ENCODE peak calls at places on chromosomes 5 and 9, in ten cellular contexts. P is GM13977; J is EL; H is lower lobe of right lung; Y is stimulated activated CD4-positive, alpha-beta T cell treated with anti-CD3 and anti-CD28 coated beads, Interleukin-1b, Interleukin-23, amount 100 ng/mL, for 4 hours; Z is ELF-1; I is activated CD4-positive, alpha-beta T cell treated with anti-CD3 and anti-CD28 coated beads for 48 hours; F is GM12878; V is fibroblast of pulmonary artery; N is effector CD4-positive, alpha-beta T cell. G is an unnamed sample.

GRCh38 chr9:13354733-13355132 is 75.2 kb upstream of the MPDZ start:
- DNase-seq in P (no peak), J (peak), H (no peak), Y (no peak), Z (no peak), I (no peak), F (no peak), V (peak), N (no peak), G (no peak)

GRCh38 chr9:31541626-31542025 is 842.8 kb upstream of the ACO1 start:
- DNase-seq in P (no peak), J (no peak), H (no peak), Y (no peak), Z (no peak), I (no peak), F (no peak), V (peak), N (no peak), G (no peak)

GRCh38 chr9:124426361-124426760 is 11.1 kb upstream of the PSMB7 start:
- DNase-seq in P (no peak), J (no peak), H (no peak), Y (no peak), Z (no peak), I (no peak), F (no peak), V (no peak), N (no peak), G (no peak)

GRCh38 chr5:56233230-56233629 is at the start of gene ANKRD55:
- DNase-seq in P (no peak), J (no peak), H (no peak), Y (no peak), Z (no peak), I (no peak), F (no peak), V (no peak), N (no peak), G (no peak)

GRCh38 chr9:19409406-19410194 is 791 bp downstream of the ACER2 start:
- DNase-seq in P (peak), J (peak), H (no peak), Y (no peak), Z (peak), I (peak), F (no peak), V (peak), N (peak), G (peak)

GRCh38 chr5:62354028-62354874 is 48.2 kb downstream of the KIF2A start:
- DNase-seq in P (peak), J (peak), H (no peak), Y (no peak), Z (no peak), I (no peak), F (peak), V (peak), N (peak), G (no peak)

GRCh38 chr9:125694478-125694877 is 12.5 kb downstream of the MAPKAP1 start:
- DNase-seq in P (no peak), J (peak), H (no peak), Y (no peak), Z (peak), I (no peak), F (no peak), V (peak), N (no peak), G (no peak)

GRCh38 chr9:76218868-76219462 is 175.3 kb downstream of the RFK start:
- DNase-seq in P (no peak), J (no peak), H (no peak), Y (no peak), Z (peak), I (no peak), F (no peak), V (no peak), N (no peak), G (no peak)

GRCh38 chr5:76874088-76874581 is 24.3 kb downstream of the S100Z start:
- DNase-seq in P (peak), J (no peak), H (no peak), Y (no peak), Z (no peak), I (no peak), F (peak), V (no peak), N (no peak), G (no peak)